ENCODE peak calls at places on chromosome 10, in five cellular contexts. I, J, C, X and T are unnamed samples.
A peak's percentile ranks its signal among the peaks of the same experiment; 100 is the strongest.

GRCh38 chr10:78909268-78909667 is 159.5 kb upstream of the ZMIZ1 start:
- DNase-seq in I (no peak), J (no peak), C (no peak), X (no peak), T (no peak)

GRCh38 chr10:86579883-86580548 is 58.4 kb upstream of the WAPL start:
- DNase-seq in I (no peak), J (no peak), C (no peak), X (no peak), T (no peak)

GRCh38 chr10:47412869-47413268 is 28.8 kb upstream of the ZNF488 start:
- DNase-seq in I (peak; percentile 30), J (no peak), C (no peak), X (no peak), T (no peak)

GRCh38 chr10:6406220-6407033 is 173.6 kb downstream of the PRKCQ start:
- DNase-seq in I (no peak), J (no peak), C (no peak), X (no peak), T (no peak)

GRCh38 chr10:21329995-21330627 is 195.4 kb downstream of the SKIDA1 start:
- DNase-seq in I (peak; percentile 96), J (no peak), C (no peak), X (no peak), T (no peak)

GRCh38 chr10:129417164-129417563 is 49.9 kb upstream of the MGMT start:
- DNase-seq in I (no peak), J (no peak), C (no peak), X (no peak), T (no peak)

GRCh38 chr10:114043532-114044250 is at the start of gene ADRB1:
- DNase-seq in I (peak; percentile 30), J (no peak), C (peak; percentile 77), X (peak; percentile 35), T (peak; percentile 94)

GRCh38 chr10:43872644-43873043 is 224.0 kb upstream of the ZNF32 start:
- DNase-seq in I (no peak), J (no peak), C (no peak), X (no peak), T (no peak)

GRCh38 chr10:102384606-102385429 is 10.7 kb upstream of the NFKB2 start:
- DNase-seq in I (no peak), J (no peak), C (no peak), X (no peak), T (no peak)

GRCh38 chr10:71734797-71735196 is 15.2 kb upstream of the C10orf105 start:
- DNase-seq in I (no peak), J (no peak), C (no peak), X (no peak), T (no peak)

GRCh38 chr10:123772645-123773508 is 106.7 kb downstream of the GPR26 start:
- DNase-seq in I (no peak), J (no peak), C (no peak), X (peak; percentile 5), T (no peak)

GRCh38 chr10:76558586-76558985 is 1079.0 kb downstream of the KCNMA1 start:
- DNase-seq in I (peak; percentile 61), J (no peak), C (peak; percentile 32), X (no peak), T (no peak)

GRCh38 chr10:62541811-62542210 is 167.6 kb downstream of the ZNF365 start:
- DNase-seq in I (no peak), J (no peak), C (peak; percentile 24), X (no peak), T (no peak)

GRCh38 chr10:49115796-49116508 is 630 bp upstream of the VSTM4 start:
- DNase-seq in I (no peak), J (no peak), C (no peak), X (no peak), T (no peak)

GRCh38 chr10:972763-973162 is 15.5 kb upstream of the GTPBP4 start:
- DNase-seq in I (no peak), J (no peak), C (no peak), X (no peak), T (peak; percentile 36)

GRCh38 chr10:77626266-77626935 is 11.2 kb downstream of the KCNMA1 start:
- DNase-seq in I (no peak), J (no peak), C (no peak), X (no peak), T (no peak)

GRCh38 chr10:98967601-98968000 is 268.1 kb downstream of the HPSE2 start:
- DNase-seq in I (no peak), J (no peak), C (no peak), X (no peak), T (no peak)

GRCh38 chr10:123454987-123455386 is 211.2 kb upstream of the GPR26 start:
- DNase-seq in I (no peak), J (no peak), C (no peak), X (no peak), T (no peak)

GRCh38 chr10:104440221-104440620 is 86.6 kb downstream of the CFAP58 start:
- DNase-seq in I (no peak), J (no peak), C (no peak), X (no peak), T (no peak)

GRCh38 chr10:90417056-90417455 is 440.8 kb downstream of the HTR7 start:
- DNase-seq in I (no peak), J (no peak), C (no peak), X (no peak), T (no peak)

GRCh38 chr10:70927221-70927943 is 39.0 kb upstream of the PCBD1 start:
- DNase-seq in I (no peak), J (no peak), C (no peak), X (no peak), T (no peak)

GRCh38 chr10:15188629-15189028 is 20.1 kb upstream of the NMT2 start:
- DNase-seq in I (no peak), J (no peak), C (no peak), X (peak; percentile 54), T (no peak)

GRCh38 chr10:27506280-27506679 is 2.2 kb downstream of the RAB18 start:
- DNase-seq in I (no peak), J (no peak), C (no peak), X (no peak), T (no peak)

GRCh38 chr10:100970076-100970913 is 991 bp downstream of the SEMA4G start:
- DNase-seq in I (no peak), J (peak; percentile 14), C (peak; percentile 87), X (no peak), T (peak; percentile 92)

GRCh38 chr10:72079356-72079755 is 9.0 kb downstream of the SPOCK2 start:
- DNase-seq in I (no peak), J (peak; percentile 49), C (no peak), X (peak; percentile 80), T (peak; percentile 69)

GRCh38 chr10:108374991-108375390 is 1210.5 kb upstream of the SORCS1 start:
- DNase-seq in I (no peak), J (no peak), C (no peak), X (no peak), T (no peak)

GRCh38 chr10:69268761-69269416 is 9.4 kb upstream of the HK1 start:
- DNase-seq in I (no peak), J (no peak), C (no peak), X (no peak), T (no peak)

GRCh38 chr10:51960494-51960895 is 261.1 kb upstream of the CSTF2T start:
- DNase-seq in I (peak; percentile 8), J (no peak), C (no peak), X (no peak), T (no peak)

GRCh38 chr10:60200012-60200681 is 189.5 kb downstream of the ANK3 start:
- DNase-seq in I (no peak), J (no peak), C (no peak), X (no peak), T (no peak)

GRCh38 chr10:103193107-103193819 is at the start of gene NT5C2:
- DNase-seq in I (peak; percentile 41), J (peak; percentile 58), C (peak; percentile 88), X (peak; percentile 88), T (peak; percentile 72)